ENCODE peak calls at places on chromosomes 12 and 14, in ten cellular contexts. X is IMR-90, E is heart right ventricle, U is endothelial cell of umbilical vein, Z is tibial artery, W is body of pancreas, Q is brain microvascular endothelial cell, J is esophagus squamous epithelium, M is gastrocnemius medialis, L is heart left ventricle. G is an unnamed sample. For H3K36me3, the result is how much of the 10 kb centered on the place peaks cover.

GRCh38 chr14:100789460-100790417 is 36.2 kb upstream of the MEG3 start:
- DNase-seq in X (no peak), E (no peak), U (no peak), Z (no peak), W (no peak), Q (no peak), J (no peak), M (no peak), L (peak), G (no peak)

GRCh38 chr14:99512571-99513182 is 31.5 kb downstream of the CCNK start:
- DNase-seq in X (no peak), E (no peak), U (no peak), Z (no peak), W (peak), Q (no peak), J (no peak), M (no peak), L (peak), G (no peak)

GRCh38 chr12:132812631-132813305 is 15.9 kb downstream of the GOLGA3 start:
- DNase-seq in X (peak), E (no peak), U (no peak), Z (no peak), W (no peak), Q (peak), J (no peak), M (no peak), L (no peak), G (no peak)

GRCh38 chr14:94317259-94317658 is 5.9 kb downstream of the SERPINA6 start:
- DNase-seq in X (no peak), E (no peak), U (no peak), Z (peak), W (no peak), Q (no peak), J (no peak), M (peak), L (no peak), G (no peak)

GRCh38 chr12:132597333-132598283 is 12.8 kb downstream of the LRCOL1 start:
- DNase-seq in X (peak), E (peak), U (peak), Z (no peak), W (no peak), Q (peak), J (no peak), M (no peak), L (no peak), G (peak)

GRCh38 chr14:81464253-81465001 is 64.3 kb upstream of the STON2 start:
- DNase-seq in X (peak), E (no peak), U (peak), Z (peak), W (peak), Q (peak), J (no peak), M (no peak), L (no peak), G (peak)

GRCh38 chr14:32331227-32331597 is 2.1 kb downstream of the AKAP6 start:
- DNase-seq in X (no peak), E (no peak), U (no peak), Z (no peak), W (no peak), Q (no peak), J (no peak), M (no peak), L (no peak), G (peak)

GRCh38 chr12:39412210-39412609 is 30.7 kb downstream of the KIF21A start:
- DNase-seq in X (no peak), E (no peak), U (no peak), Z (no peak), W (no peak), Q (no peak), J (no peak), M (no peak), L (no peak), G (no peak)

GRCh38 chr14:54669759-54670630 is 103.1 kb downstream of the SAMD4A start:
- DNase-seq in X (peak), E (no peak), U (no peak), Z (no peak), W (no peak), Q (peak), J (no peak), M (no peak), L (no peak), G (no peak)

GRCh38 chr14:39102265-39102968 is 618 bp downstream of the SEC23A start:
- DNase-seq in X (peak), E (no peak), U (peak), Z (no peak), W (peak), Q (peak), J (no peak), M (peak), L (peak), G (peak)

GRCh38 chr12:32988982-32989381 is 92.4 kb upstream of the PKP2 start:
- DNase-seq in X (no peak), E (no peak), U (no peak), Z (no peak), W (no peak), Q (no peak), J (no peak), M (no peak), L (no peak), G (peak)

GRCh38 chr14:72443991-72444431 is 449.9 kb downstream of the DPF3 start:
- DNase-seq in X (no peak), E (no peak), U (no peak), Z (no peak), W (no peak), Q (no peak), J (no peak), M (no peak), L (no peak), G (no peak)

GRCh38 chr12:10170199-10170598 is 1.7 kb downstream of the OLR1 start:
- DNase-seq in X (no peak), E (no peak), U (no peak), Z (no peak), W (no peak), Q (no peak), J (no peak), M (no peak), L (no peak), G (no peak)

GRCh38 chr14:100782516-100783320 is 43.2 kb upstream of the MEG3 start:
- DNase-seq in X (no peak), E (no peak), U (no peak), Z (no peak), W (no peak), Q (no peak), J (no peak), M (peak), L (peak), G (no peak)

GRCh38 chr12:54988402-54989054 is 4.0 kb upstream of the TESPA1 start:
- DNase-seq in X (peak), E (peak), U (peak), Z (peak), W (peak), Q (peak), J (no peak), M (peak), L (peak), G (peak)

GRCh38 chr14:86050072-86050683 is 520.2 kb downstream of the FLRT2 start:
- DNase-seq in X (no peak), E (no peak), U (no peak), Z (no peak), W (no peak), Q (no peak), J (no peak), M (no peak), L (no peak), G (no peak)

GRCh38 chr12:114672817-114673168 is 11.2 kb downstream of the TBX3 start:
- DNase-seq in X (no peak), E (no peak), U (no peak), Z (no peak), W (no peak), Q (no peak), J (no peak), M (no peak), L (no peak), G (no peak)

GRCh38 chr14:50025776-50026175 is 90.6 kb downstream of the VCPKMT start:
- DNase-seq in X (peak), E (no peak), U (no peak), Z (no peak), W (no peak), Q (no peak), J (no peak), M (peak), L (no peak), G (no peak)

GRCh38 chr14:60777856-60778578 is 43.5 kb downstream of the MNAT1 start:
- DNase-seq in X (peak), E (no peak), U (peak), Z (no peak), W (no peak), Q (peak), J (no peak), M (no peak), L (no peak), G (peak)

GRCh38 chr14:81323621-81324400 is 76.3 kb downstream of the STON2 start:
- DNase-seq in X (no peak), E (no peak), U (no peak), Z (no peak), W (no peak), Q (no peak), J (no peak), M (no peak), L (no peak), G (peak)

GRCh38 chr12:31118347-31118830 is 44.7 kb downstream of the DDX11 start:
- DNase-seq in X (no peak), E (no peak), U (no peak), Z (no peak), W (no peak), Q (no peak), J (no peak), M (no peak), L (no peak), G (no peak)

GRCh38 chr12:4434299-4434698 is 11.3 kb downstream of the FGF6 start:
- DNase-seq in X (no peak), E (no peak), U (no peak), Z (no peak), W (no peak), Q (no peak), J (no peak), M (no peak), L (no peak), G (no peak)

GRCh38 chr12:65875635-65876034 is 51.4 kb downstream of the HMGA2 start:
- DNase-seq in X (peak), E (no peak), U (no peak), Z (no peak), W (no peak), Q (no peak), J (no peak), M (no peak), L (no peak), G (no peak)

GRCh38 chr12:95859344-95859816 is 628 bp downstream of the SNRPF start:
- DNase-seq in X (peak), E (no peak), U (no peak), Z (no peak), W (no peak), Q (peak), J (no peak), M (no peak), L (no peak), G (no peak)

GRCh38 chr12:121531356-121531750 is 49.5 kb downstream of the KDM2B start:
- DNase-seq in X (no peak), E (no peak), U (no peak), Z (no peak), W (no peak), Q (no peak), J (no peak), M (no peak), L (no peak), G (no peak)

GRCh38 chr12:121534495-121535148 is 46.2 kb downstream of the KDM2B start:
- DNase-seq in X (no peak), E (no peak), U (no peak), Z (no peak), W (no peak), Q (no peak), J (no peak), M (no peak), L (no peak), G (peak)

GRCh38 chr12:121535150-121536057 is 45.4 kb downstream of the KDM2B start:
- DNase-seq in X (no peak), E (no peak), U (no peak), Z (no peak), W (no peak), Q (no peak), J (no peak), M (no peak), L (no peak), G (no peak)

GRCh38 chr12:121532503-121533390 is 48.1 kb downstream of the KDM2B start:
- DNase-seq in X (peak), E (no peak), U (no peak), Z (no peak), W (no peak), Q (no peak), J (no peak), M (no peak), L (no peak), G (peak)

DNA sequence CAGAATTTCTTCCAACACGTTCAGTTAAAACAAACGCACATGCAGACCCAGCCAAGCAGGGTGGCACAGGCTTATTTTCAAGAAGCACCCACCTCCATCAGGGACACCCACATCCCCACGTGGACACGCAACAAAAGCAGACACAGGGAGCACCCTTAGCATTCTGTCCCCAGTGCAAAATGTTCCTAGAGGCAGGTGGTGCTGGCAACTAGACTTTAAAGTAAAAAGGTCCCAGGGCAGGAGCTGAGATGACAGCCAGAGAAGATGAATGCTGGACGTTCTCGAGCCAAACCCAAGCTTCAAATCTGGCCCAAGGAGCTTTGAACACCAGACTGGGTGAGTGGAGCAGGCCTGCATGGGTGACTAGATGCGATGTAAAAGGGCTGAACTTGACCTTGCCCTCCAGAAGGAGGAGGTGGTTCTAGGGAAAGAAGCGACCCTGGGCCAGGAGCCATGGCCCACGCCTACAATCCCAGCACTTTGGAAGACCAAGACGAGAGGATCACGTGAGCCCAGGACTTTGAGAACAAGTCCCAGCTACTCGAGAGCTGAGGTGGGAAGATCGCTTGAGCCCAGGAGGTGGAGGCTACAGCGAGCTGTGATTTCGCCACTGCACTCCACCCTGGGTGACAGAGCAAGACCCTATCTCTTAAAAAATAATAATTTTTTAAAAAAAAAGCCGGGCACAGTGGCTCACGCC is 47.3 kb downstream of the KDM2B start:
- DNase-seq in X (no peak), E (no peak), U (no peak), Z (no peak), W (no peak), Q (no peak), J (no peak), M (no peak), L (no peak), G (peak)
- H3K4me3 ChIP-seq in X (no peak), E (no peak), U (no peak), Z (no peak), W (no peak), Q (no peak), J (no peak), M (no peak), L (no peak), G (no peak)

GRCh38 chr12:111638576-111638975 is 39.5 kb upstream of the ATXN2 start:
- DNase-seq in X (no peak), E (no peak), U (no peak), Z (no peak), W (no peak), Q (no peak), J (no peak), M (no peak), L (no peak), G (no peak)

GRCh38 chr12:111645433-111645832 is 40.3 kb downstream of the BRAP start:
- DNase-seq in X (peak), E (no peak), U (peak), Z (no peak), W (no peak), Q (no peak), J (no peak), M (no peak), L (no peak), G (no peak)

GRCh38 chr12:111640498-111640897 is 41.4 kb upstream of the ATXN2 start:
- DNase-seq in X (no peak), E (no peak), U (no peak), Z (no peak), W (no peak), Q (no peak), J (no peak), M (no peak), L (no peak), G (no peak)

GRCh38 chr12:111642681-111643427 is 42.9 kb downstream of the BRAP start:
- DNase-seq in X (no peak), E (no peak), U (no peak), Z (no peak), W (no peak), Q (no peak), J (no peak), M (no peak), L (no peak), G (no peak)

GRCh38 chr12:111643428-111643826 is 42.3 kb downstream of the BRAP start:
- DNase-seq in X (peak), E (no peak), U (peak), Z (peak), W (peak), Q (peak), J (no peak), M (no peak), L (peak), G (no peak)
- H3K36me3 ChIP-seq in X (under half), E (under half), U (under half), Z (half or more), W (under half), Q (under half), J (under half), M (half or more), L (half or more), G (under half)

GRCh38 chr14:106493962-106494823 is 967.8 kb downstream of the TMEM121 start:
- DNase-seq in X (no peak), E (no peak), U (no peak), Z (no peak), W (no peak), Q (no peak), J (no peak), M (no peak), L (no peak), G (no peak)

GRCh38 chr14:106489112-106489881 is 962.9 kb downstream of the TMEM121 start:
- DNase-seq in X (no peak), E (no peak), U (no peak), Z (no peak), W (no peak), Q (no peak), J (no peak), M (no peak), L (no peak), G (no peak)

GRCh38 chr14:106490442-106490841 is 964.1 kb downstream of the TMEM121 start:
- DNase-seq in X (no peak), E (no peak), U (no peak), Z (no peak), W (no peak), Q (no peak), J (no peak), M (no peak), L (no peak), G (no peak)

GRCh38 chr14:106488293-106488692 is 961.9 kb downstream of the TMEM121 start:
- DNase-seq in X (no peak), E (no peak), U (no peak), Z (no peak), W (no peak), Q (no peak), J (no peak), M (no peak), L (no peak), G (no peak)

DNA sequence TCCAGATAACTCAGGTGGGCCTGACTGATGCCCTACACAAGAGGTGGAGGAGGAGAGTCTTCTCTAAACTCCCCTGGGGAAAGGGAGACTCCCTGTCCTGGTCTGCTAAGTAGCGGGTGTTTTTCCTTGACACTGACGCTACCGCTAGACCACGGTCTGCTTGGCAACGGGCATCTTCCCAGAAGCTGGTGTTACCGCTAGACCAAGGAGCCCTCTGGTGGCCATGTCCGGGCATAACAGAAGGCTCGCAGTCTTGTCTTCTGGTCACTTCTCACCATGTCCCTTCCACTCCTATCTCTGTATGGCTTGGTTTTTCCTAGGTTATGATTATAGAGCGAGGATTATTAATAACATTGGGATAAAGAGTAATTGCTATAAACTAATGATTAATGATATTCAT is 965.5 kb downstream of the TMEM121 start:
- DNase-seq in X (no peak), E (no peak), U (no peak), Z (no peak), W (no peak), Q (no peak), J (no peak), M (no peak), L (no peak), G (no peak)
- TF ChIP-seq CTCF in X (no peak), E (no peak), U (no peak), Z (no peak), W (no peak), Q (peak), J (no peak), M (no peak), L (no peak), G (no peak)

DNA sequence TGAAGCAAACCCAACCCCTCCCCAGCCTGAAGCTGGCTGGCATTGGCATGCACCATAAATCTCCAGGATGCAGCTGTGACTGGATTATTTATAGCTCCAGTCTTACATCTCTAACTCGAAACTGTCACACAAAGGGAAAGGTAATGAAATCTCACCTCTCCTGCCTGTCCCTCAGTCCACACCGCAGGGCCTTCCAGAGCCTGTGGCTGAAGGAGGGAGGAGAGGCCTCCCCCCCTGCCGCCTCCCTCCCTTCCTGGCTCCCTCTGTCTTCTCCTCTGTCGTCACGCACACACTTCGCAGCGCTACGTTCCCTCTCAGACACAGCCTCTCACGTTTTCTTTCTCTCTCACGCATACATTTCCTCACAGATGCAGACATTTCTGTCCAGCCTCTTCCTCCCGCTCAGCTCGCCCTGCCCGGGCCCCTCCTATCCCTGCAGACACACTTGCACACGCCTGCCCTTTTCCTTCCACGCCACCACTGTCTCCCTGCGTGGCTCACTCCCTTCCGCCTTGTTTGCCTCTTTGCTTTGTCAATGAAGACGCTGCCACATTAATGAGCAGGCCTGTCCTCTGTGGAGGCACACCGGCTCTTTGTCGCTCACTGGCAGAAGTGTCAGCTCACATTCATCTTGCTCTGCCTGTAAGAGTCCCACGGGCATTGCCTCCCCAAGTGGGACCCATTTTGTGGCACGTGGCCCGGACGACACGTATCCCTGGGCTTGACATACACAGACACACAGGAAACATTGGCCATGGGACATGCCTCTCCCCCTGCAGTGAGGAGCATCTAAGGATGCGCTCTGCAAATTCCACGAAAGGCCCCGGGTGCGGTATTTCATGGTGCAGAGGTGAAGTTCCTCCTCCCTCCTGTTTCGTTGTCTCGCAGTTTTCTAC is 27.9 kb downstream of the IRF2BPL start:
- DNase-seq in X (peak), E (peak), U (peak), Z (peak), W (no peak), Q (no peak), J (no peak), M (peak), L (peak), G (peak)
- H3K4me3 ChIP-seq in X (no peak), E (peak), U (no peak), Z (peak), W (no peak), Q (no peak), J (no peak), M (peak), L (peak), G (no peak)